ENCODE peak calls at places on chromosomes 11 and 22, in six cellular contexts. K, J, R, Q, X and I are unnamed samples.

GRCh38 chr11:128415539-128415938 is 171.8 kb downstream of the ETS1 start:
- DNase-seq in X (no peak), K (no peak), Q (no peak), J (no peak), R (no peak), I (no peak)

GRCh38 chr11:119788096-119788883 is 59.3 kb upstream of the NECTIN1 start:
- DNase-seq in K (no peak), J (no peak), Q (no peak), X (no peak), R (no peak), I (no peak)

GRCh38 chr22:50687829-50688228 is 15.2 kb downstream of the SHANK3 start:
- DNase-seq in J (no peak), R (no peak), K (no peak), Q (no peak), X (no peak), I (no peak)

GRCh38 chr11:125141178-125141577 is 23.4 kb upstream of the PKNOX2 start:
- DNase-seq in Q (no peak), J (no peak), X (no peak), K (no peak), R (no peak), I (no peak)

GRCh38 chr22:27669798-27670599 is 131.6 kb downstream of the MN1 start:
- DNase-seq in K (no peak), R (peak), X (no peak), J (no peak), Q (peak), I (no peak)

GRCh38 chr22:29154364-29155048 is 51.2 kb upstream of the EMID1 start:
- DNase-seq in J (peak), K (peak), R (peak), Q (peak), X (peak), I (peak)

GRCh38 chr11:113629562-113629961 is 76.5 kb downstream of the TMPRSS5 start:
- DNase-seq in K (no peak), Q (no peak), X (no peak), J (no peak), R (no peak), I (no peak)

GRCh38 chr11:62430350-62430749 is 11.5 kb downstream of the SCGB1A1 start:
- DNase-seq in X (no peak), Q (no peak), R (no peak), K (no peak), J (no peak), I (no peak)

GRCh38 chr11:47403571-47403970 is 4.8 kb upstream of the SLC39A13 start:
- DNase-seq in J (no peak), R (no peak), X (no peak), K (no peak), Q (no peak), I (no peak)

GRCh38 chr11:47406896-47407745 is 1.3 kb upstream of the SLC39A13 start:
- DNase-seq in K (no peak), Q (peak), R (no peak), J (no peak), X (no peak), I (no peak)

GRCh38 chr11:47400813-47401279 is 7.5 kb upstream of the SLC39A13 start:
- DNase-seq in J (no peak), R (no peak), Q (no peak), K (no peak), X (no peak), I (no peak)

GRCh38 chr11:47399860-47400812 is 8.3 kb upstream of the SLC39A13 start:
- DNase-seq in J (no peak), R (no peak), Q (no peak), K (no peak), X (peak), I (peak)

DNA sequence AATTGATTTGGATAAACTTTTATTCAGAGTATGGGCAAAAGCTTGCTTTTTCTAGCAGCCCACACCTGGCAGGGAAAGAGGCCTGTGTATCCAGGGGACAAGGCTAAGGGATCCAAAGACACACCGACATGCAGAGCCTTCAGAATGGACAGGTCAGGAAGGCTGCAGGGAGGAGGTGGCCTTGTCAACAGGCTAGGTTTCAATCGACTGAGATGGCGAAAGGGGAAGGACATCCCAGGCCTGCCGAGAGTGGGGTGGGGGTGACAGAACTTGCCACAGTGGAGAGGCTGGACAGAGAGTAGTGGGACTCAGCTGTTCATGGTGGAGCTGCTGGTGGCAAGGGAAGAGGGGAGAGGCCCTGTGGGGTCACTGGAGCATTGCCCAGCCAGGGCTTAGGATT is 5.3 kb upstream of the SLC39A13 start:
- DNase-seq in Q (no peak), J (no peak), X (no peak), R (no peak), K (no peak), I (no peak)
- H3K27ac ChIP-seq in Q (peak), J (no peak), X (no peak), R (no peak), K (no peak), I (no peak)

GRCh38 chr11:131912127-131912526 is 541.7 kb downstream of the NTM start:
- DNase-seq in J (no peak), X (no peak), R (no peak), Q (no peak), K (no peak), I (no peak)
- H3K27ac ChIP-seq in J (no peak), X (no peak), R (no peak), Q (no peak), K (no peak), I (no peak)

DNA sequence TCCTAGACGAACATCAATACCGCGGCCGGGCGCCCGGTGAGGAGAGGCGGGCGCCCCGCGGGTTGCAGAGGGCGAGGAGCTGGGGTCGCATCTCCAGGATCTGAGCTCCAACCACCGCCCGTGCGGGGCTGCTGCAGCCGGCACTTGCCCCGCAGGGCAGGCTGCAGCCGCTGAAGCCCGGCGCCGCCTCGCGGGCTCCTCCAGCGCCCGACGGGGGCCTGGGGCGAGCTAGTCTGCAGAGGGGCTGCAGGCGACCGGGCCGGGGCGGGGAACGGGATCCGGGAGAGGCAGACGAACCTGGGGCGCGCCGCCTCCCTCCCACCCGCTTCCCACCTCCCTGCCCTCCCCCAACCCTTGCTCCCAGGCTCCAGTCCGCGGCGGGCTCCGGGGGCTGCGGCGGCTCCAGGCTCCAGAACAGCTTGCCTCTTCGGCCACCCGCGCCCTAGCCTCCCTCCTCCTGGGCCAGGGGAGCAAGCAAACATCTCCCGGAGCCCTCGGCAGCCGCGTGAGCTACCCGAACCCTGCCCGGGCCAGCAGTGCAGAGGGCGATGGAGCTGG is 858 bp downstream of the TENM4 start:
- DNase-seq in J (no peak), X (no peak), R (peak), Q (no peak), K (no peak), I (no peak)
- H3K27ac ChIP-seq in J (no peak), X (no peak), R (peak), Q (no peak), K (no peak), I (no peak)

GRCh38 chr11:6894097-6894496 is 1.8 kb upstream of the OR2D2 start:
- DNase-seq in X (no peak), K (no peak), R (no peak), Q (no peak), J (no peak), I (no peak)

GRCh38 chr11:6889835-6890234 is 2.5 kb downstream of the OR2D2 start:
- DNase-seq in J (no peak), K (no peak), R (no peak), X (no peak), Q (no peak), I (no peak)

GRCh38 chr11:6898911-6899310 is 6.6 kb upstream of the OR2D2 start:
- DNase-seq in K (no peak), R (no peak), J (no peak), Q (no peak), X (no peak), I (no peak)

GRCh38 chr11:6892400-6892799 is at the start of gene OR2D2:
- DNase-seq in J (no peak), R (no peak), X (no peak), Q (no peak), K (no peak), I (no peak)

GRCh38 chr11:6895010-6895409 is 2.7 kb upstream of the OR2D2 start:
- DNase-seq in X (no peak), R (no peak), Q (no peak), K (no peak), J (no peak), I (no peak)
- H3K27ac ChIP-seq in X (no peak), R (no peak), Q (no peak), K (no peak), J (no peak), I (no peak)